ENCODE peak calls at places on chromosomes 7 and 10, in ten cellular contexts. One of them, this sample, is unnamed.

GRCh38 chr10:110311357-110311949 is 6.7 kb upstream of the SMNDC1 start:
- DNase-seq in nephron progenitor cell: peak; percentile 66
- DNase-seq in breast epithelium: peak; percentile 47
- DNase-seq in body of pancreas: peak; percentile 67
- DNase-seq in fibroblast of pulmonary artery: peak; percentile 74
- DNase-seq in left ventricle myocardium inferior: no peak
- DNase-seq in neural progenitor cell: peak; percentile 82
- DNase-seq in tibial artery: no peak
- DNase-seq in tibial nerve: no peak
- DNase-seq in heart left ventricle: peak; percentile 56
- DNase-seq in this sample: peak; percentile 46

GRCh38 chr7:50591480-50592438 is 26.6 kb upstream of the DDC start:
- DNase-seq in nephron progenitor cell: no peak
- DNase-seq in breast epithelium: no peak
- DNase-seq in body of pancreas: no peak
- DNase-seq in fibroblast of pulmonary artery: no peak
- DNase-seq in left ventricle myocardium inferior: no peak
- DNase-seq in neural progenitor cell: peak; percentile 53
- DNase-seq in tibial artery: no peak
- DNase-seq in tibial nerve: no peak
- DNase-seq in heart left ventricle: no peak
- DNase-seq in this sample: no peak

GRCh38 chr7:150924256-150924851 is 53.8 kb downstream of the KCNH2 start:
- DNase-seq in nephron progenitor cell: no peak
- DNase-seq in breast epithelium: no peak
- DNase-seq in body of pancreas: no peak
- DNase-seq in fibroblast of pulmonary artery: no peak
- DNase-seq in left ventricle myocardium inferior: no peak
- DNase-seq in neural progenitor cell: no peak
- DNase-seq in tibial artery: no peak
- DNase-seq in tibial nerve: no peak
- DNase-seq in heart left ventricle: no peak
- DNase-seq in this sample: no peak

GRCh38 chr10:96833220-96834001 is 1.3 kb downstream of the LCOR start:
- DNase-seq in nephron progenitor cell: no peak
- DNase-seq in breast epithelium: no peak
- DNase-seq in body of pancreas: peak; percentile 16
- DNase-seq in fibroblast of pulmonary artery: peak; percentile 55
- DNase-seq in left ventricle myocardium inferior: peak; percentile 24
- DNase-seq in neural progenitor cell: peak; percentile 90
- DNase-seq in tibial artery: no peak
- DNase-seq in tibial nerve: no peak
- DNase-seq in heart left ventricle: peak; percentile 37
- DNase-seq in this sample: no peak

GRCh38 chr10:62633976-62634375 is 170.5 kb upstream of the ADO start:
- DNase-seq in nephron progenitor cell: no peak
- DNase-seq in breast epithelium: no peak
- DNase-seq in body of pancreas: no peak
- DNase-seq in fibroblast of pulmonary artery: no peak
- DNase-seq in left ventricle myocardium inferior: no peak
- DNase-seq in neural progenitor cell: no peak
- DNase-seq in tibial artery: no peak
- DNase-seq in tibial nerve: no peak
- DNase-seq in heart left ventricle: no peak
- DNase-seq in this sample: no peak

GRCh38 chr10:3754727-3755439 is 30.1 kb downstream of the KLF6 start:
- DNase-seq in nephron progenitor cell: no peak
- DNase-seq in breast epithelium: no peak
- DNase-seq in body of pancreas: no peak
- DNase-seq in fibroblast of pulmonary artery: peak; percentile 99
- DNase-seq in left ventricle myocardium inferior: no peak
- DNase-seq in neural progenitor cell: no peak
- DNase-seq in tibial artery: no peak
- DNase-seq in tibial nerve: no peak
- DNase-seq in heart left ventricle: no peak
- DNase-seq in this sample: peak; percentile 90

GRCh38 chr7:145718129-145718528 is 398.5 kb upstream of the CNTNAP2 start:
- DNase-seq in nephron progenitor cell: peak; percentile 12
- DNase-seq in breast epithelium: no peak
- DNase-seq in body of pancreas: no peak
- DNase-seq in fibroblast of pulmonary artery: no peak
- DNase-seq in left ventricle myocardium inferior: no peak
- DNase-seq in neural progenitor cell: peak; percentile 71
- DNase-seq in tibial artery: no peak
- DNase-seq in tibial nerve: no peak
- DNase-seq in heart left ventricle: no peak
- DNase-seq in this sample: no peak

GRCh38 chr10:128817636-128818035 is 649.4 kb upstream of the MGMT start:
- DNase-seq in nephron progenitor cell: no peak
- DNase-seq in breast epithelium: no peak
- DNase-seq in body of pancreas: no peak
- DNase-seq in fibroblast of pulmonary artery: no peak
- DNase-seq in left ventricle myocardium inferior: no peak
- DNase-seq in neural progenitor cell: no peak
- DNase-seq in tibial artery: no peak
- DNase-seq in tibial nerve: no peak
- DNase-seq in heart left ventricle: no peak
- DNase-seq in this sample: no peak

GRCh38 chr7:71131256-71131752 is 640 bp upstream of the GALNT17 start:
- DNase-seq in nephron progenitor cell: peak; percentile 88
- DNase-seq in breast epithelium: no peak
- DNase-seq in body of pancreas: peak; percentile 62
- DNase-seq in fibroblast of pulmonary artery: no peak
- DNase-seq in left ventricle myocardium inferior: peak; percentile 33
- DNase-seq in neural progenitor cell: peak; percentile 93
- DNase-seq in tibial artery: peak; percentile 27
- DNase-seq in tibial nerve: peak; percentile 17
- DNase-seq in heart left ventricle: peak; percentile 68
- DNase-seq in this sample: peak; percentile 2

GRCh38 chr10:48523820-48524758 is 80.8 kb downstream of the ARHGAP22 start:
- DNase-seq in nephron progenitor cell: peak; percentile 72
- DNase-seq in breast epithelium: no peak
- DNase-seq in body of pancreas: no peak
- DNase-seq in fibroblast of pulmonary artery: peak; percentile 21
- DNase-seq in left ventricle myocardium inferior: no peak
- DNase-seq in neural progenitor cell: peak; percentile 74
- DNase-seq in tibial artery: no peak
- DNase-seq in tibial nerve: no peak
- DNase-seq in heart left ventricle: no peak
- DNase-seq in this sample: no peak

GRCh38 chr10:132860527-132860926 is 74.6 kb upstream of the NKX6-2 start:
- DNase-seq in nephron progenitor cell: no peak
- DNase-seq in breast epithelium: no peak
- DNase-seq in body of pancreas: no peak
- DNase-seq in fibroblast of pulmonary artery: no peak
- DNase-seq in left ventricle myocardium inferior: peak; percentile 11
- DNase-seq in neural progenitor cell: no peak
- DNase-seq in tibial artery: peak; percentile 14
- DNase-seq in tibial nerve: no peak
- DNase-seq in heart left ventricle: peak; percentile 4
- DNase-seq in this sample: no peak

GRCh38 chr7:98878365-98879197 is at the start of gene TRRAP:
- DNase-seq in nephron progenitor cell: peak; percentile 84
- DNase-seq in breast epithelium: peak; percentile 29
- DNase-seq in body of pancreas: peak; percentile 74
- DNase-seq in fibroblast of pulmonary artery: peak; percentile 72
- DNase-seq in left ventricle myocardium inferior: peak; percentile 77
- DNase-seq in neural progenitor cell: peak; percentile 92
- DNase-seq in tibial artery: peak; percentile 51
- DNase-seq in tibial nerve: peak; percentile 28
- DNase-seq in heart left ventricle: peak; percentile 83
- DNase-seq in this sample: peak; percentile 38

GRCh38 chr7:76286842-76287403 is 15.6 kb upstream of the HSPB1 start:
- DNase-seq in nephron progenitor cell: no peak
- DNase-seq in breast epithelium: no peak
- DNase-seq in body of pancreas: no peak
- DNase-seq in fibroblast of pulmonary artery: no peak
- DNase-seq in left ventricle myocardium inferior: no peak
- DNase-seq in neural progenitor cell: no peak
- DNase-seq in tibial artery: no peak
- DNase-seq in tibial nerve: no peak
- DNase-seq in heart left ventricle: no peak
- DNase-seq in this sample: no peak

GRCh38 chr7:55121249-55121648 is 102.4 kb downstream of the EGFR start:
- DNase-seq in nephron progenitor cell: no peak
- DNase-seq in breast epithelium: no peak
- DNase-seq in body of pancreas: no peak
- DNase-seq in fibroblast of pulmonary artery: no peak
- DNase-seq in left ventricle myocardium inferior: no peak
- DNase-seq in neural progenitor cell: no peak
- DNase-seq in tibial artery: no peak
- DNase-seq in tibial nerve: no peak
- DNase-seq in heart left ventricle: no peak
- DNase-seq in this sample: no peak

DNA sequence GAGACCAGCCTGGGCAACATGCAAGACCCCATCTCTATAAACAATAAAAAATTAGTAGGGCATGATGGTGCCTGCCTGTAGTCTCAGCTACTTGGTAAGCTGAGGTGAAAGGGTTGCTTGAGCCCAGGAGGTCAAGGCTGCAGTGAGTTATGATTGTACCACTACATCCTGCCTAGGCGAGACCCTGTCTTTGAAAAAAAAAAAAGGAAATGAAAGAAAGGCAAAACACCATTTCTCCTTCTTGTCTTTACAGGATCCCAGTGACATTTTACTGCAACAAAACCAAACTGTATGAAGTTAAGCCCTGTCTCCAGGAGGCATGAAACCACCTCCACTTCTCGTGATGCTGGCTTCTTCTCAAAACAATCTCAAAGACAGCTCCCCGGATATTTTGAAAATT is 29.9 kb upstream of the PBLD start:
- DNase-seq in nephron progenitor cell: no peak
- DNase-seq in breast epithelium: no peak
- DNase-seq in body of pancreas: no peak
- DNase-seq in fibroblast of pulmonary artery: no peak
- DNase-seq in left ventricle myocardium inferior: no peak
- DNase-seq in neural progenitor cell: no peak
- DNase-seq in tibial artery: no peak
- DNase-seq in tibial nerve: no peak
- DNase-seq in heart left ventricle: no peak
- DNase-seq in this sample: no peak
- TF ChIP-seq CTCF in nephron progenitor cell: no peak
- TF ChIP-seq CTCF in breast epithelium: no peak
- TF ChIP-seq CTCF in body of pancreas: no peak
- TF ChIP-seq CTCF in fibroblast of pulmonary artery: no peak
- TF ChIP-seq CTCF in left ventricle myocardium inferior: no peak
- TF ChIP-seq CTCF in neural progenitor cell: no peak
- TF ChIP-seq CTCF in tibial artery: no peak
- TF ChIP-seq CTCF in tibial nerve: no peak
- TF ChIP-seq CTCF in heart left ventricle: no peak
- TF ChIP-seq CTCF in this sample: no peak

GRCh38 chr10:35642023-35642792 is at the start of gene FZD8:
- DNase-seq in nephron progenitor cell: peak; percentile 93
- DNase-seq in breast epithelium: peak; percentile 90
- DNase-seq in body of pancreas: peak; percentile 95
- DNase-seq in fibroblast of pulmonary artery: peak; percentile 93
- DNase-seq in left ventricle myocardium inferior: peak; percentile 92
- DNase-seq in neural progenitor cell: peak; percentile 96
- DNase-seq in tibial artery: peak; percentile 91
- DNase-seq in tibial nerve: peak; percentile 82
- DNase-seq in heart left ventricle: peak; percentile 95
- DNase-seq in this sample: peak; percentile 81
- TF ChIP-seq CTCF in nephron progenitor cell: peak; percentile 23
- TF ChIP-seq CTCF in breast epithelium: no peak
- TF ChIP-seq CTCF in body of pancreas: no peak
- TF ChIP-seq CTCF in fibroblast of pulmonary artery: peak; percentile 19
- TF ChIP-seq CTCF in left ventricle myocardium inferior: peak; percentile 28
- TF ChIP-seq CTCF in neural progenitor cell: peak; percentile 36
- TF ChIP-seq CTCF in tibial artery: no peak
- TF ChIP-seq CTCF in tibial nerve: no peak
- TF ChIP-seq CTCF in heart left ventricle: peak; percentile 6
- TF ChIP-seq CTCF in this sample: peak; percentile 46

GRCh38 chr10:14758994-14759664 is 15.6 kb downstream of the FAM107B start:
- DNase-seq in nephron progenitor cell: no peak
- DNase-seq in breast epithelium: no peak
- DNase-seq in body of pancreas: peak; percentile 58
- DNase-seq in fibroblast of pulmonary artery: no peak
- DNase-seq in left ventricle myocardium inferior: no peak
- DNase-seq in neural progenitor cell: no peak
- DNase-seq in tibial artery: no peak
- DNase-seq in tibial nerve: no peak
- DNase-seq in heart left ventricle: no peak
- DNase-seq in this sample: no peak
- TF ChIP-seq CTCF in nephron progenitor cell: no peak
- TF ChIP-seq CTCF in breast epithelium: no peak
- TF ChIP-seq CTCF in body of pancreas: no peak
- TF ChIP-seq CTCF in fibroblast of pulmonary artery: no peak
- TF ChIP-seq CTCF in left ventricle myocardium inferior: peak; percentile 20
- TF ChIP-seq CTCF in neural progenitor cell: peak; percentile 17
- TF ChIP-seq CTCF in tibial artery: no peak
- TF ChIP-seq CTCF in tibial nerve: no peak
- TF ChIP-seq CTCF in heart left ventricle: peak; percentile 12
- TF ChIP-seq CTCF in this sample: peak; percentile 15

GRCh38 chr10:131802156-131802915 is 98.5 kb upstream of the PPP2R2D start:
- DNase-seq in nephron progenitor cell: no peak
- DNase-seq in breast epithelium: no peak
- DNase-seq in body of pancreas: no peak
- DNase-seq in fibroblast of pulmonary artery: no peak
- DNase-seq in left ventricle myocardium inferior: no peak
- DNase-seq in neural progenitor cell: no peak
- DNase-seq in tibial artery: no peak
- DNase-seq in tibial nerve: no peak
- DNase-seq in heart left ventricle: no peak
- DNase-seq in this sample: no peak

GRCh38 chr10:131804551-131805295 is 96.1 kb upstream of the PPP2R2D start:
- DNase-seq in nephron progenitor cell: no peak
- DNase-seq in breast epithelium: no peak
- DNase-seq in body of pancreas: no peak
- DNase-seq in fibroblast of pulmonary artery: no peak
- DNase-seq in left ventricle myocardium inferior: no peak
- DNase-seq in neural progenitor cell: no peak
- DNase-seq in tibial artery: no peak
- DNase-seq in tibial nerve: no peak
- DNase-seq in heart left ventricle: no peak
- DNase-seq in this sample: no peak

GRCh38 chr10:131805696-131806095 is 95.1 kb upstream of the PPP2R2D start:
- DNase-seq in nephron progenitor cell: no peak
- DNase-seq in breast epithelium: no peak
- DNase-seq in body of pancreas: no peak
- DNase-seq in fibroblast of pulmonary artery: no peak
- DNase-seq in left ventricle myocardium inferior: no peak
- DNase-seq in neural progenitor cell: no peak
- DNase-seq in tibial artery: no peak
- DNase-seq in tibial nerve: no peak
- DNase-seq in heart left ventricle: no peak
- DNase-seq in this sample: no peak

GRCh38 chr10:131803863-131804425 is 96.9 kb upstream of the PPP2R2D start:
- DNase-seq in nephron progenitor cell: no peak
- DNase-seq in breast epithelium: no peak
- DNase-seq in body of pancreas: no peak
- DNase-seq in fibroblast of pulmonary artery: no peak
- DNase-seq in left ventricle myocardium inferior: no peak
- DNase-seq in neural progenitor cell: no peak
- DNase-seq in tibial artery: no peak
- DNase-seq in tibial nerve: no peak
- DNase-seq in heart left ventricle: no peak
- DNase-seq in this sample: no peak

DNA sequence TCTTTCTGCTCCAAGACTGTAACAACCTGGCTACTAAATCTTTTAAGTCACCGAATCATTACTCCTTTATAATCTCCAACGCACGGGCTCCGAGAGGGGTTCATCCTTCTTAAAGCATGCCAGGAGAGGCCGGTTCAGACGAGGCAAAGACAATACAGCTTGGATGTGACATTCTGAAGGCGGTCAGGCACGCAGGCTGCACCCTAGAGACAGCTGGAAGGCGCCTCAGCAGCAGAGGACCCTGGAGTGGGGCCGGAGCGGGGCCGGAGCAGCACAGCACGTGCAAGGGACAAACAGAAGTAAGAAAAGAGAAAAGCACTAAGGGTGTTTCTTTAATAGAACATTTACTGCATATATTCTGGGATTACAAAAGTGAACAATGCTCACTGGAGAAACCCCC is 97.8 kb upstream of the PPP2R2D start:
- DNase-seq in nephron progenitor cell: no peak
- DNase-seq in breast epithelium: no peak
- DNase-seq in body of pancreas: no peak
- DNase-seq in fibroblast of pulmonary artery: no peak
- DNase-seq in left ventricle myocardium inferior: no peak
- DNase-seq in neural progenitor cell: peak; percentile 42
- DNase-seq in tibial artery: no peak
- DNase-seq in tibial nerve: no peak
- DNase-seq in heart left ventricle: no peak
- DNase-seq in this sample: no peak
- TF ChIP-seq CTCF in nephron progenitor cell: no peak
- TF ChIP-seq CTCF in breast epithelium: no peak
- TF ChIP-seq CTCF in body of pancreas: no peak
- TF ChIP-seq CTCF in fibroblast of pulmonary artery: no peak
- TF ChIP-seq CTCF in left ventricle myocardium inferior: no peak
- TF ChIP-seq CTCF in neural progenitor cell: no peak
- TF ChIP-seq CTCF in tibial artery: no peak
- TF ChIP-seq CTCF in tibial nerve: no peak
- TF ChIP-seq CTCF in heart left ventricle: no peak
- TF ChIP-seq CTCF in this sample: no peak